ENCODE peak calls at places on chromosomes 6 and 20, in six cellular contexts. D, I, O, B, K and G are unnamed samples.

GRCh38 chr20:35006531-35006971 is 50.9 kb downstream of the MYH7B start:
- DNase-seq in I (peak), K (no peak), O (peak), D (no peak), B (peak), G (no peak)

GRCh38 chr20:23225407-23226060 is 125.1 kb upstream of the NXT1 start:
- DNase-seq in O (peak), I (peak), K (peak), D (peak), B (no peak), G (peak)

GRCh38 chr6:35973670-35974222 is 50.7 kb downstream of the SLC26A8 start:
- DNase-seq in B (no peak), K (peak), D (no peak), I (no peak), O (peak), G (no peak)

GRCh38 chr6:1871936-1872335 is 262.2 kb downstream of the FOXC1 start:
- DNase-seq in I (no peak), O (no peak), B (peak), K (no peak), D (no peak), G (no peak)

GRCh38 chr6:119119989-119120388 is 41.5 kb upstream of the FAM184A start:
- DNase-seq in K (no peak), I (no peak), O (no peak), B (no peak), D (no peak), G (no peak)

GRCh38 chr20:61262514-61262913 is 10.5 kb downstream of the CDH4 start:
- DNase-seq in D (no peak), I (no peak), K (no peak), O (no peak), B (no peak), G (no peak)

GRCh38 chr20:12673352-12673751 is 335.4 kb upstream of the SPTLC3 start:
- DNase-seq in O (no peak), D (no peak), I (no peak), K (no peak), B (no peak), G (no peak)

GRCh38 chr20:57698191-57698866 is 11.5 kb downstream of the PMEPA1 start:
- DNase-seq in D (peak), O (peak), B (no peak), K (no peak), I (no peak), G (no peak)

GRCh38 chr20:48143435-48144081 is 358.3 kb upstream of the SULF2 start:
- DNase-seq in B (no peak), I (peak), K (no peak), O (no peak), D (no peak), G (no peak)

GRCh38 chr6:53547815-53548496 is 3.1 kb upstream of the GCLC start:
- DNase-seq in O (peak), D (peak), B (peak), I (peak), K (peak), G (peak)

GRCh38 chr6:162962093-162962492 is 234.3 kb downstream of the PACRG start:
- DNase-seq in K (no peak), I (no peak), D (no peak), B (no peak), O (no peak), G (no peak)

GRCh38 chr20:48638546-48638945 is 189.3 kb downstream of the PREX1 start:
- DNase-seq in I (no peak), K (peak), O (no peak), B (no peak), D (peak), G (no peak)

GRCh38 chr20:58551631-58552030 is 36.4 kb upstream of the APCDD1L start:
- DNase-seq in I (peak), B (no peak), D (no peak), O (no peak), K (no peak), G (no peak)

GRCh38 chr6:118889163-118889562 is 4.8 kb upstream of the ASF1A start:
- DNase-seq in D (no peak), K (no peak), O (no peak), I (no peak), B (no peak), G (no peak)

GRCh38 chr6:43804550-43805223 is 34.7 kb downstream of the VEGFA start:
- DNase-seq in K (no peak), O (peak), B (no peak), D (no peak), I (no peak), G (no peak)

GRCh38 chr20:40497781-40498691 is 191.0 kb downstream of the MAFB start:
- DNase-seq in O (peak), B (no peak), D (no peak), I (peak), K (peak), G (peak)

GRCh38 chr6:73180076-73180717 is 45.1 kb downstream of the KHDC1L start:
- DNase-seq in K (no peak), I (no peak), O (no peak), D (no peak), B (no peak), G (no peak)
- H3K4me3 ChIP-seq in K (no peak), I (no peak), O (no peak), D (no peak), B (no peak), G (no peak)

DNA sequence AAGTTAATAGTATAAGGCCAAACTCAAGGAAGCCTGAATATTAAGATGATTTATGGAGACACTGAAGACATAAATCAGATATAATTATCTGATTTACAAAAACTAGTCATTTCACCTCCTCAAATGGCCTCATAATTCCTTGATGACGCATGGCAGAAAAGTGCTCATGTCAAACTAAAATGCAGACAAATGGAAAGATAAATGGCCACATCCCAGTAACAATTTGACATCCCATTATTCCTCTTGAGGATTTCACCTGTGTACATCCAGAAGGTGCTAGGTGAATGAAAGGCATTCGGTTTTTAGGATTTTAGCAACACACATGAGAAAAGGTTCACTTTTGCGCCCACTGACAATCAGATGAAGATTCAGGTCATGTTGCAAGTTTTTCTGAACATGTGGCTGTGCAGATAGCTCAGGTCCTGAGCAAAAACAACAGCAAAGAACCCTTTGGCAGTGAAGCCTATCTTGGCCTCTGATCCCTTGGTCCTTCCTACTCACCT is 24.2 kb downstream of the SGK1 start:
- DNase-seq in D (no peak), O (no peak), B (no peak), K (peak), I (no peak), G (no peak)
- TF ChIP-seq EP300 in D (no peak), O (no peak), B (no peak), K (peak), I (no peak), G (no peak)

GRCh38 chr6:167827062-167827587 is 414 bp downstream of the AFDN start:
- DNase-seq in D (no peak), B (peak), O (peak), I (peak), K (peak), G (no peak)

GRCh38 chr6:167825759-167826229 is 917 bp upstream of the AFDN start:
- DNase-seq in D (peak), K (peak), I (peak), B (peak), O (peak), G (no peak)

GRCh38 chr6:167825059-167825758 is 1.5 kb upstream of the AFDN start:
- DNase-seq in K (peak), D (no peak), O (no peak), I (peak), B (no peak), G (peak)

GRCh38 chr6:167826230-167827061 is at the start of gene AFDN:
- DNase-seq in K (peak), O (peak), B (peak), D (peak), I (peak), G (peak)

GRCh38 chr6:167824591-167825041 is 2.1 kb upstream of the AFDN start:
- DNase-seq in O (no peak), K (peak), I (peak), D (no peak), B (no peak), G (no peak)
- H3K4me3 ChIP-seq in O (no peak), K (peak), I (peak), D (no peak), B (no peak), G (no peak)

DNA sequence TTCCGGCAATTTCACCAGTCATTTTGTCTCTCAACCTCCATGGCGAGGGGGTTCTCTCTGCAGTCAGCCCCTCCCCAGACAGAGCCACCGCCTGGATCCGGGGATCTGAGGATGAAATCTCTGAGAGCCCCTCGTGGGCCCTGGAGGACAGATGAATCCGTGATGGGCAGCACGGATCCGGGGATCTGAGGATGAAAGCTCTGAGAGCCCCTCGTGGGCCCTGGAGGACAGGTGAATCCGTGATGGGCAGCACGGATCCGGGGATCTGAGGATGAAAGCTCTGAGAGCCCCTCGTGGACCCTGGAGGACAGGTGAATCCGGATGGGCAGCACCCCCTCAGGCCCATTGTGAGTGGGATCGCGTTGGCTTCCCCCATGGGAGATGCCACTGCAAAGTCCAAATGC is 106.5 kb downstream of the DACT2 start:
- DNase-seq in O (no peak), D (no peak), I (no peak), B (no peak), K (no peak), G (no peak)
- TF ChIP-seq EP300 in O (no peak), D (no peak), I (no peak), B (no peak), K (no peak), G (no peak)

GRCh38 chr20:53643031-53643832 is 49.6 kb upstream of the ZNF217 start:
- DNase-seq in K (peak), D (peak), I (no peak), O (peak), B (no peak), G (no peak)
- H3K4me3 ChIP-seq in K (no peak), D (peak), I (no peak), O (peak), B (no peak), G (no peak)